ENCODE peak calls at places on chromosomes 12 and 14, in four cellular contexts. Z, G, P and B are unnamed samples.

GRCh38 chr14:99537399-99537798 is 56.2 kb downstream of the CCNK start:
- DNase-seq in G (peak), P (no peak), Z (peak), B (peak)

GRCh38 chr14:58737511-58737910 is 99.7 kb downstream of the DACT1 start:
- DNase-seq in Z (no peak), P (no peak), G (no peak), B (no peak)

GRCh38 chr12:122423258-122424165 is 1.0 kb upstream of the CLIP1 start:
- DNase-seq in G (peak), Z (peak), P (no peak), B (peak)

GRCh38 chr12:81949721-81950120 is 190.6 kb upstream of the PPFIA2 start:
- DNase-seq in P (no peak), G (no peak), Z (no peak), B (no peak)

GRCh38 chr12:57983150-57983857 is 41.9 kb downstream of the ATP23 start:
- DNase-seq in P (no peak), G (peak), Z (peak), B (peak)

GRCh38 chr12:132710062-132710421 is 600 bp upstream of the PGAM5 start:
- DNase-seq in P (no peak), Z (no peak), G (no peak), B (no peak)

GRCh38 chr14:63155511-63156189 is 48.6 kb upstream of the RHOJ start:
- DNase-seq in Z (peak), P (no peak), G (peak), B (peak)

GRCh38 chr12:79407671-79408622 is 282.8 kb downstream of the PAWR start:
- DNase-seq in G (peak), Z (peak), P (peak), B (peak)

GRCh38 chr12:83196694-83197350 is 510.1 kb downstream of the TMTC2 start:
- DNase-seq in G (no peak), P (no peak), Z (no peak), B (no peak)

GRCh38 chr12:83197483-83197914 is 510.8 kb downstream of the TMTC2 start:
- DNase-seq in Z (no peak), P (no peak), G (no peak), B (no peak)

GRCh38 chr12:83199069-83199468 is 512.4 kb downstream of the TMTC2 start:
- DNase-seq in P (no peak), Z (no peak), G (no peak), B (no peak)

DNA sequence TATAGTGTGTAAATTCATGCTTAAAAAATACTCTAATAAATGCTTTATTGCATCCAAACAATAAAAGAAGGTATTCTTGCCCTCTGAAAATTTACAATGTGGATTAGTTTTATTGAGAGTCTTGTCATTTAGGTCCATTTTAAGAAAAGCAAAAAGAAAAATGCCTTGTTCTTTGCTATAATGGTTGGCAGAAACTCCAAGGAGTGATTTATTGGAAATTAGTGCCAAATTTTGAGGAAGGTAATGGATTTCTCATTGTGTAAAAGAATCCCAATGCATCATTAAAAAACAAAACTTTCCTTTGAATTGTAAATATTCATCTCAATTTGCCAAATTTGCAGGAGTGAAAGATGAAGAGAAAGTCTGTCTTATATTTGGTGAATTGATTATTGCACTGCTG is 511.6 kb downstream of the TMTC2 start:
- DNase-seq in G (no peak), Z (no peak), P (no peak), B (no peak)
- H3K4me3 ChIP-seq in G (no peak), Z (no peak), P (no peak), B (no peak)

DNA sequence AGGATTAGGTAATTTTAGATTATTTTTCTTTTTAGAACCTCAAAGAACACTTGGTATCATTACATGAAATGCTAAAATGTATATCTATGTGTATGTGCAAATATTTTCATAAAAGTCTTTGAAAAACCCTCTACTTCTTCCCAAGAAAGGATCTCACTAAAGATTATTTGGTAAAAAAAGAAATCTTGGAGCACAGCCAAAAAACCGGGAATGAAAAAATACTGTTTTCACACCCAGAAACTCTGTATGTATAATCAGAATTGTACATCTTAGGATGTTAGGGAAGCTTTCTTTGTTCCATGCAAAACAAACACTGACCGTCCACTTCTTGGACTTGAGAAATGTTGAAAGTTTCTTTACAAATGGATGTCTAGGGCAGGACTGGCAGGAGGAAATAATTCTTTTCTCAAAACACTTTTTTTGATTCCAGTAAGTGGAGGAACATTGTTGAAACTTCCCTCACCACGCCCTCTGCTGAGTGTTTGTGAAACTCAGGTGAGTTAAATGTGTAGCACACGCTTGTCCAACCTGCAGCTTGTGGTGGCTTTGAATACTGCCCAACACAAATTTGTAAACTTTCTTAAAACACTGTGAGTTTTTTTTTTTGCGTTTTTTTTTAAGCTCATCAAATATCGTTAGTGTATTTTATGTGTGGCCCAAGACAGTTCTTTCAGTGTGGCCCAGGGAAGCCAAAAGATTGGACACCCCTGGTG is 26.5 kb downstream of the FBXO34 start:
- DNase-seq in P (peak), G (peak), Z (no peak), B (no peak)
- TF ChIP-seq CTCF in P (peak), G (no peak), Z (no peak), B (no peak)

DNA sequence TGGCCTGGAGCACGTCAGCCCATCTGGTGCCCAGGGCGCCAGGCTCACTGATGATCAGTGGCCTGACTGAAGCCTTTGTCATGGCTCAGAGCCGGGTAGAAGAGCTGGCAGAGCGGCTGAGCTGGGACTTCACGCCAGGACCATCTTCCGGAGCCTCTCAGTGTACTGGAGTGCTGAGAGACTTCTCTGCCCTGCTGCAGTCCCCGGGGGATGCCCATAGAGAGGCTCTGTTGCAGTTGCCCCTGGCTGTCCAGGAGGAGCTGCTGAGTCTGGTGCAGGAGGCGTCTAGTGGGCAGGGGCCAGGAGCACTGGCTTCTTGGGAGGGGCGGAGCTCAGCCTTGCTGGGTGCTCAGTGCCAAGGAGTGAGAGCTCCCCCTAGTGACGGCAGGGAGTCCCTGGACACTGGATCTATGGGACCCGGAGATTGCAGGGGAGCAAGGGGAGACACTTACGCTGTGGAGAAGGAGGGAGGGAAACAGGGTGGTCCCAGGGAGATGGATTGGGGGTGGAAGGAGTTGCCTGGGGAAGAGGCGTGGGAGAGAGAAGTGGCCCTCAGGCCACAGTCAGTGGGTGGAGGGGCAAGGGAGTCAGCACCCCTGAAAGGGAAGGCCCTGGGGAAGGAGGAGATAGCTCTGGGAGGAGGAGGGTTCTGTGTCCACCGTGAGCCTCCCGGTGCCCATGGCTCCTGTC is 2.0 kb downstream of the KHNYN start:
- DNase-seq in P (peak), G (peak), Z (peak), B (peak)
- H3K4me3 ChIP-seq in P (peak), G (no peak), Z (peak), B (peak)

GRCh38 chr12:53047221-53048032 is 2.4 kb upstream of the TNS2 start:
- DNase-seq in G (peak), P (peak), Z (peak), B (peak)
- TF ChIP-seq CTCF in G (peak), P (no peak), Z (no peak), B (no peak)

GRCh38 chr14:75428230-75429104 is 645 bp downstream of the JDP2 start:
- DNase-seq in Z (peak), P (no peak), G (no peak), B (no peak)

GRCh38 chr14:75425443-75425842 is 2.4 kb upstream of the JDP2 start:
- DNase-seq in P (no peak), G (no peak), Z (no peak), B (no peak)

GRCh38 chr14:75427126-75427481 is 718 bp upstream of the JDP2 start:
- DNase-seq in P (no peak), G (no peak), Z (no peak), B (no peak)

GRCh38 chr14:75427482-75428229 is at the start of gene JDP2:
- DNase-seq in Z (peak), G (peak), P (peak), B (peak)

GRCh38 chr14:75426332-75427125 is 1.3 kb upstream of the JDP2 start:
- DNase-seq in G (no peak), Z (no peak), P (no peak), B (no peak)
- H3K4me3 ChIP-seq in G (no peak), Z (no peak), P (no peak), B (no peak)

DNA sequence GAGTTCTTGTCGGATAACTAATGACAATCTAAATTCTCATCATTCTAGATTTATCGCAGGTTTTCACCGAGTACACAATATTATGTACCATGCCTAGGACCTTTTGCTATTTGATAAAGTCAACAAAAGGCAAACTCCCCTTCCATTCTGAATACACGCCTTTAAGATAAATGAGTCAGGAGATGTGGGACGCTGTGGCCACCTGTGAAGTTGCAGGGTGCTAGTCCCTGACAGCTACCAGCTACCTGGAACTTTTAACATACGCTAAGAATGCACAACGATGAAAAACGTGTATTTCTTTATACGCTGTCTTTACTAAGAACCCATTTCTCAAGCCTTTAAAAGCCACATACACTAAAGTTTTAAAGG is 678 bp downstream of the MDM1 start:
- DNase-seq in P (no peak), Z (no peak), G (no peak), B (no peak)
- TF ChIP-seq CTCF in P (no peak), Z (no peak), G (no peak), B (no peak)